ENCODE peak calls at places on chromosomes 5 and 9, in eight cellular contexts. N, T, Y, Q, Z, E, H and W are unnamed samples.
A peak's percentile ranks its signal among the peaks of the same experiment; 100 is the strongest.

GRCh38 chr5:176609724-176610429 is at the start of gene GPRIN1:
- DNase-seq in N (peak; percentile 83), T (no peak), Y (no peak), Q (peak; percentile 50), Z (no peak), E (peak; percentile 44), H (peak; percentile 48), W (no peak)

GRCh38 chr9:138053321-138053868 is 175.8 kb downstream of the CACNA1B start:
- DNase-seq in N (peak; percentile 51), T (no peak), Y (peak; percentile 39), Q (peak; percentile 17), Z (no peak), E (no peak), H (peak; percentile 19), W (no peak)

GRCh38 chr9:133786371-133786753 is 48.2 kb upstream of the SARDH start:
- DNase-seq in N (no peak), T (no peak), Y (no peak), Q (no peak), Z (peak; percentile 43), E (peak; percentile 22), H (no peak), W (no peak)

GRCh38 chr5:35003018-35003957 is 44.5 kb downstream of the AGXT2 start:
- DNase-seq in N (peak; percentile 86), T (peak; percentile 53), Y (no peak), Q (peak; percentile 54), Z (peak; percentile 9), E (peak; percentile 50), H (peak; percentile 59), W (peak; percentile 21)

GRCh38 chr5:109487753-109488420 is 78.1 kb upstream of the PJA2 start:
- DNase-seq in N (no peak), T (no peak), Y (no peak), Q (no peak), Z (no peak), E (no peak), H (no peak), W (no peak)

GRCh38 chr5:106121972-106122605 is 1548.6 kb downstream of the EFNA5 start:
- DNase-seq in N (peak; percentile 78), T (no peak), Y (no peak), Q (peak; percentile 26), Z (no peak), E (peak; percentile 11), H (peak; percentile 31), W (no peak)

GRCh38 chr5:84524491-84524890 is 139.8 kb upstream of the EDIL3 start:
- DNase-seq in N (no peak), T (no peak), Y (no peak), Q (no peak), Z (no peak), E (no peak), H (no peak), W (no peak)

GRCh38 chr5:34669931-34670516 is 13.9 kb downstream of the RAI14 start:
- DNase-seq in N (no peak), T (no peak), Y (no peak), Q (no peak), Z (no peak), E (no peak), H (no peak), W (no peak)

GRCh38 chr9:109771084-109771483 is 8.9 kb upstream of the PALM2AKAP2 start:
- DNase-seq in N (no peak), T (no peak), Y (no peak), Q (no peak), Z (no peak), E (no peak), H (no peak), W (no peak)

GRCh38 chr9:13278023-13278367 is 1.5 kb downstream of the MPDZ start:
- DNase-seq in N (no peak), T (no peak), Y (no peak), Q (no peak), Z (no peak), E (no peak), H (no peak), W (no peak)

GRCh38 chr9:136853596-136854112 is 1.5 kb downstream of the MAMDC4 start:
- DNase-seq in N (peak; percentile 45), T (peak; percentile 32), Y (peak; percentile 60), Q (no peak), Z (no peak), E (peak; percentile 25), H (no peak), W (no peak)

GRCh38 chr5:953535-954449 is 54.8 kb upstream of the NKD2 start:
- DNase-seq in N (no peak), T (no peak), Y (no peak), Q (peak; percentile 42), Z (no peak), E (no peak), H (no peak), W (no peak)

GRCh38 chr9:81656004-81656403 is 33.3 kb downstream of the TLE1 start:
- DNase-seq in N (no peak), T (no peak), Y (no peak), Q (no peak), Z (peak; percentile 31), E (peak; percentile 66), H (peak; percentile 66), W (no peak)

GRCh38 chr5:158175664-158176507 is 316.9 kb upstream of the CLINT1 start:
- DNase-seq in N (no peak), T (peak; percentile 25), Y (no peak), Q (no peak), Z (no peak), E (peak; percentile 77), H (peak; percentile 48), W (no peak)

GRCh38 chr9:111078391-111079038 is 40.2 kb upstream of the LPAR1 start:
- DNase-seq in N (no peak), T (no peak), Y (no peak), Q (no peak), Z (peak; percentile 60), E (no peak), H (no peak), W (no peak)

GRCh38 chr9:95937131-95937530 is 61.6 kb downstream of the ERCC6L2 start:
- DNase-seq in N (no peak), T (no peak), Y (no peak), Q (no peak), Z (no peak), E (no peak), H (no peak), W (no peak)

GRCh38 chr9:70490478-70490877 is 76.0 kb upstream of the KLF9 start:
- DNase-seq in N (no peak), T (no peak), Y (no peak), Q (no peak), Z (no peak), E (no peak), H (no peak), W (no peak)

GRCh38 chr5:170746081-170746951 is 37.2 kb upstream of the GABRP start:
- DNase-seq in N (peak; percentile 46), T (no peak), Y (no peak), Q (no peak), Z (no peak), E (no peak), H (no peak), W (no peak)

GRCh38 chr5:136808756-136809155 is 443.4 kb upstream of the TRPC7 start:
- DNase-seq in N (no peak), T (no peak), Y (no peak), Q (no peak), Z (no peak), E (no peak), H (no peak), W (no peak)

GRCh38 chr5:93874080-93874479 is 132.7 kb upstream of the POU5F2 start:
- DNase-seq in N (no peak), T (no peak), Y (no peak), Q (no peak), Z (no peak), E (no peak), H (no peak), W (no peak)

GRCh38 chr9:131020388-131020787 is 11.4 kb downstream of the LAMC3 start:
- DNase-seq in N (no peak), T (no peak), Y (no peak), Q (no peak), Z (no peak), E (no peak), H (no peak), W (no peak)
- TF ChIP-seq EP300 in N (no peak), T (no peak), Y (no peak), Q (no peak), Z (no peak), E (no peak), H (no peak), W (no peak)

GRCh38 chr5:45408067-45408466 is 288.1 kb downstream of the HCN1 start:
- DNase-seq in N (no peak), T (no peak), Y (no peak), Q (no peak), Z (no peak), E (no peak), H (no peak), W (no peak)

GRCh38 chr5:45410304-45410995 is 285.7 kb downstream of the HCN1 start:
- DNase-seq in N (no peak), T (no peak), Y (no peak), Q (no peak), Z (no peak), E (no peak), H (no peak), W (no peak)

GRCh38 chr5:45417285-45417996 is 278.7 kb downstream of the HCN1 start:
- DNase-seq in N (no peak), T (no peak), Y (no peak), Q (no peak), Z (no peak), E (no peak), H (no peak), W (no peak)

GRCh38 chr5:45414620-45415551 is 281.3 kb downstream of the HCN1 start:
- DNase-seq in N (no peak), T (no peak), Y (no peak), Q (no peak), Z (no peak), E (no peak), H (no peak), W (no peak)

GRCh38 chr5:45411971-45412612 is 284.1 kb downstream of the HCN1 start:
- DNase-seq in N (no peak), T (no peak), Y (no peak), Q (no peak), Z (no peak), E (no peak), H (no peak), W (no peak)
- TF ChIP-seq EP300 in N (no peak), T (no peak), Y (no peak), Q (no peak), Z (no peak), E (no peak), H (no peak), W (no peak)

DNA sequence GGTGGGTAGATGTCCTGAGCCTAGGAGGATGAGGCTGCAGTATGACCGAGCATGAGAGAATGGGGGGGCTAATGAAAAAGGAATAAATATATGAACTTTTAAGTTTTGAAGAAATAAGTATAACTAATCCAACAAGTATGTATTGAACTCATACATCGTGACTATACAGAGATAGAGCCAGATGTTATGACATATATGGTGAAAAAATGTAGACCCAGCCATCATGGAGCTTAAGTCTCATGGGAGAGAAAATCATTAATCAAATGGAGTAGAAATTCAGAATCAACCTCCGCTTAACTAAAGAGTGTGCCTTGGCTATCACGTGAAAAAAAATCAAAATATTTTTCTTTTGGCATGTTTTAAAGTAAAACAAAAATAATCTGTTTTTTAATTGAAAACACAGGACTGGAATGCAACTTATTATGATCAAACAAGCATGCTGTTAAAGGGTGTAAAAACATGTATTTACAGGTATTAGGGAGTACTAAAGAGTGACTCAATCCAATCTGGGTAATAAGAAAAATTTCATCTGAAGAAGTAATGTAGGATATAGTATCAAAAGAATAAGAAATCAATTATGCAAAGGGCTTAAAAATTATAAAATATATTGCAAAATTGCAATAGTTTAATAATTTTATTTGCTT is 868.5 kb upstream of the NUDT12 start:
- DNase-seq in N (no peak), T (no peak), Y (no peak), Q (no peak), Z (no peak), E (no peak), H (no peak), W (no peak)
- TF ChIP-seq EP300 in N (no peak), T (no peak), Y (no peak), Q (no peak), Z (no peak), E (no peak), H (no peak), W (no peak)

GRCh38 chr9:34500623-34501267 is 22.0 kb downstream of the ENHO start:
- DNase-seq in N (peak; percentile 91), T (peak; percentile 64), Y (peak; percentile 77), Q (peak; percentile 43), Z (no peak), E (peak; percentile 58), H (peak; percentile 69), W (peak; percentile 68)
- TF ChIP-seq EP300 in N (no peak), T (no peak), Y (no peak), Q (no peak), Z (no peak), E (no peak), H (no peak), W (no peak)